ENCODE peak calls at places on chromosome 16, in ten cellular contexts. One of them, this sample, is unnamed.

GRCh38 chr16:1349951-1350350 is 1.7 kb downstream of the TSR3 start:
- DNase-seq in AG08395: no peak
- DNase-seq in amygdala: no peak
- DNase-seq in NCI-H460: no peak
- DNase-seq in fibroblast of the aortic adventitia: no peak
- DNase-seq in H54: no peak
- DNase-seq in activated effector memory CD4-positive, alpha-beta T cell treated with anti-CD3 and anti-CD28 coated beads, Interleukin-2, amount 50 U/mL, for 16 hours: no peak
- DNase-seq in posterior cingulate gyrus: no peak
- DNase-seq in mesendoderm: no peak
- DNase-seq in activated T-cell treated with anti-CD3 and anti-CD28 coated beads for 1 hour: no peak
- DNase-seq in this sample: no peak

GRCh38 chr16:83389751-83390150 is 418.0 kb upstream of the HSBP1 start:
- DNase-seq in posterior cingulate gyrus: no peak
- DNase-seq in NCI-H460: no peak
- DNase-seq in mesendoderm: peak
- DNase-seq in fibroblast of the aortic adventitia: peak
- DNase-seq in activated effector memory CD4-positive, alpha-beta T cell treated with anti-CD3 and anti-CD28 coated beads, Interleukin-2, amount 50 U/mL, for 16 hours: no peak
- DNase-seq in activated T-cell treated with anti-CD3 and anti-CD28 coated beads for 1 hour: no peak
- DNase-seq in H54: no peak
- DNase-seq in AG08395: no peak
- DNase-seq in amygdala: no peak
- DNase-seq in this sample: no peak

GRCh38 chr16:55240933-55241332 is 83.1 kb upstream of the IRX6 start:
- DNase-seq in amygdala: no peak
- DNase-seq in posterior cingulate gyrus: no peak
- DNase-seq in activated effector memory CD4-positive, alpha-beta T cell treated with anti-CD3 and anti-CD28 coated beads, Interleukin-2, amount 50 U/mL, for 16 hours: no peak
- DNase-seq in fibroblast of the aortic adventitia: no peak
- DNase-seq in mesendoderm: peak
- DNase-seq in AG08395: no peak
- DNase-seq in H54: no peak
- DNase-seq in NCI-H460: no peak
- DNase-seq in activated T-cell treated with anti-CD3 and anti-CD28 coated beads for 1 hour: no peak
- DNase-seq in this sample: no peak

GRCh38 chr16:70589998-70590471 is 56.3 kb upstream of the IL34 start:
- DNase-seq in mesendoderm: no peak
- DNase-seq in amygdala: no peak
- DNase-seq in H54: peak
- DNase-seq in activated effector memory CD4-positive, alpha-beta T cell treated with anti-CD3 and anti-CD28 coated beads, Interleukin-2, amount 50 U/mL, for 16 hours: no peak
- DNase-seq in NCI-H460: no peak
- DNase-seq in posterior cingulate gyrus: no peak
- DNase-seq in activated T-cell treated with anti-CD3 and anti-CD28 coated beads for 1 hour: no peak
- DNase-seq in AG08395: no peak
- DNase-seq in fibroblast of the aortic adventitia: peak
- DNase-seq in this sample: no peak

GRCh38 chr16:87780385-87780989 is 14.7 kb upstream of the KLHDC4 start:
- DNase-seq in posterior cingulate gyrus: peak
- DNase-seq in activated effector memory CD4-positive, alpha-beta T cell treated with anti-CD3 and anti-CD28 coated beads, Interleukin-2, amount 50 U/mL, for 16 hours: peak
- DNase-seq in activated T-cell treated with anti-CD3 and anti-CD28 coated beads for 1 hour: peak
- DNase-seq in fibroblast of the aortic adventitia: peak
- DNase-seq in amygdala: no peak
- DNase-seq in AG08395: no peak
- DNase-seq in H54: no peak
- DNase-seq in mesendoderm: no peak
- DNase-seq in NCI-H460: no peak
- DNase-seq in this sample: no peak

GRCh38 chr16:47483616-47484015 is 22.5 kb downstream of the PHKB start:
- DNase-seq in fibroblast of the aortic adventitia: no peak
- DNase-seq in NCI-H460: no peak
- DNase-seq in AG08395: no peak
- DNase-seq in posterior cingulate gyrus: no peak
- DNase-seq in activated T-cell treated with anti-CD3 and anti-CD28 coated beads for 1 hour: no peak
- DNase-seq in mesendoderm: no peak
- DNase-seq in activated effector memory CD4-positive, alpha-beta T cell treated with anti-CD3 and anti-CD28 coated beads, Interleukin-2, amount 50 U/mL, for 16 hours: no peak
- DNase-seq in H54: no peak
- DNase-seq in amygdala: no peak
- DNase-seq in this sample: no peak

GRCh38 chr16:26569793-26570192 is 496.9 kb upstream of the C16orf82 start:
- DNase-seq in activated effector memory CD4-positive, alpha-beta T cell treated with anti-CD3 and anti-CD28 coated beads, Interleukin-2, amount 50 U/mL, for 16 hours: no peak
- DNase-seq in amygdala: no peak
- DNase-seq in activated T-cell treated with anti-CD3 and anti-CD28 coated beads for 1 hour: no peak
- DNase-seq in H54: no peak
- DNase-seq in fibroblast of the aortic adventitia: no peak
- DNase-seq in mesendoderm: peak
- DNase-seq in NCI-H460: no peak
- DNase-seq in AG08395: no peak
- DNase-seq in posterior cingulate gyrus: peak
- DNase-seq in this sample: peak

GRCh38 chr16:87123356-87124001 is 193.7 kb downstream of the C16orf95 start:
- DNase-seq in amygdala: no peak
- DNase-seq in NCI-H460: no peak
- DNase-seq in mesendoderm: no peak
- DNase-seq in fibroblast of the aortic adventitia: no peak
- DNase-seq in activated effector memory CD4-positive, alpha-beta T cell treated with anti-CD3 and anti-CD28 coated beads, Interleukin-2, amount 50 U/mL, for 16 hours: no peak
- DNase-seq in activated T-cell treated with anti-CD3 and anti-CD28 coated beads for 1 hour: no peak
- DNase-seq in AG08395: no peak
- DNase-seq in posterior cingulate gyrus: no peak
- DNase-seq in H54: no peak
- DNase-seq in this sample: no peak

GRCh38 chr16:56912746-56913703 is 18.9 kb upstream of the HERPUD1 start:
- DNase-seq in activated T-cell treated with anti-CD3 and anti-CD28 coated beads for 1 hour: no peak
- DNase-seq in NCI-H460: no peak
- DNase-seq in AG08395: peak
- DNase-seq in fibroblast of the aortic adventitia: peak
- DNase-seq in posterior cingulate gyrus: no peak
- DNase-seq in activated effector memory CD4-positive, alpha-beta T cell treated with anti-CD3 and anti-CD28 coated beads, Interleukin-2, amount 50 U/mL, for 16 hours: no peak
- DNase-seq in amygdala: no peak
- DNase-seq in mesendoderm: no peak
- DNase-seq in H54: no peak
- DNase-seq in this sample: no peak

GRCh38 chr16:11585460-11586374 is 1.0 kb downstream of the LITAF start:
- DNase-seq in NCI-H460: no peak
- DNase-seq in amygdala: peak
- DNase-seq in H54: no peak
- DNase-seq in posterior cingulate gyrus: no peak
- DNase-seq in fibroblast of the aortic adventitia: no peak
- DNase-seq in activated T-cell treated with anti-CD3 and anti-CD28 coated beads for 1 hour: peak
- DNase-seq in AG08395: no peak
- DNase-seq in mesendoderm: peak
- DNase-seq in activated effector memory CD4-positive, alpha-beta T cell treated with anti-CD3 and anti-CD28 coated beads, Interleukin-2, amount 50 U/mL, for 16 hours: peak
- DNase-seq in this sample: no peak

GRCh38 chr16:25575363-25575762 is 116.4 kb upstream of the HS3ST4 start:
- DNase-seq in fibroblast of the aortic adventitia: no peak
- DNase-seq in posterior cingulate gyrus: no peak
- DNase-seq in H54: no peak
- DNase-seq in activated effector memory CD4-positive, alpha-beta T cell treated with anti-CD3 and anti-CD28 coated beads, Interleukin-2, amount 50 U/mL, for 16 hours: no peak
- DNase-seq in amygdala: no peak
- DNase-seq in activated T-cell treated with anti-CD3 and anti-CD28 coated beads for 1 hour: no peak
- DNase-seq in mesendoderm: peak
- DNase-seq in NCI-H460: no peak
- DNase-seq in AG08395: no peak
- DNase-seq in this sample: no peak

This sample was measured in nucleus accumbens.